ENCODE peak calls at places on chromosomes 7 and 10, in ten cellular contexts. One of them, this sample, is unnamed.

GRCh38 chr10:24920907-24921881 is 31.2 kb downstream of the PRTFDC1 start:
- DNase-seq in A549: peak; percentile 62
- DNase-seq in neural crest cell: no peak
- DNase-seq in psoas muscle: no peak
- DNase-seq in left lung: peak; percentile 70
- DNase-seq in H9: peak; percentile 31
- DNase-seq in bronchial epithelial cell: peak; percentile 86
- DNase-seq in tibial artery: peak; percentile 77
- DNase-seq in fibroblast of the aortic adventitia: peak; percentile 97
- DNase-seq in brain microvascular endothelial cell: peak; percentile 97
- DNase-seq in this sample: peak; percentile 33

GRCh38 chr7:78172138-78172887 is 373.7 kb downstream of the PHTF2 start:
- DNase-seq in neural crest cell: no peak
- DNase-seq in psoas muscle: no peak
- DNase-seq in tibial artery: no peak
- DNase-seq in brain microvascular endothelial cell: no peak
- DNase-seq in A549: no peak
- DNase-seq in fibroblast of the aortic adventitia: no peak
- DNase-seq in H9: no peak
- DNase-seq in bronchial epithelial cell: no peak
- DNase-seq in left lung: no peak
- DNase-seq in this sample: no peak

GRCh38 chr7:73967832-73968295 is 60.1 kb upstream of the ELN start:
- DNase-seq in A549: no peak
- DNase-seq in bronchial epithelial cell: no peak
- DNase-seq in tibial artery: no peak
- DNase-seq in fibroblast of the aortic adventitia: no peak
- DNase-seq in left lung: no peak
- DNase-seq in H9: no peak
- DNase-seq in psoas muscle: peak; percentile 26
- DNase-seq in neural crest cell: no peak
- DNase-seq in brain microvascular endothelial cell: no peak
- DNase-seq in this sample: no peak

GRCh38 chr7:139231513-139232376 is 708 bp downstream of the UBN2 start:
- DNase-seq in neural crest cell: peak; percentile 14
- DNase-seq in bronchial epithelial cell: no peak
- DNase-seq in tibial artery: peak; percentile 65
- DNase-seq in fibroblast of the aortic adventitia: peak; percentile 25
- DNase-seq in brain microvascular endothelial cell: peak; percentile 15
- DNase-seq in psoas muscle: peak; percentile 65
- DNase-seq in A549: peak; percentile 11
- DNase-seq in H9: peak; percentile 32
- DNase-seq in left lung: peak; percentile 87
- DNase-seq in this sample: peak; percentile 43

GRCh38 chr7:135773451-135773850 is 24.8 kb upstream of the FAM180A start:
- DNase-seq in fibroblast of the aortic adventitia: no peak
- DNase-seq in psoas muscle: no peak
- DNase-seq in H9: no peak
- DNase-seq in A549: no peak
- DNase-seq in left lung: no peak
- DNase-seq in neural crest cell: no peak
- DNase-seq in brain microvascular endothelial cell: no peak
- DNase-seq in bronchial epithelial cell: no peak
- DNase-seq in tibial artery: no peak
- DNase-seq in this sample: no peak

GRCh38 chr7:109284943-109285342 is 715.3 kb downstream of the DNAJB9 start:
- DNase-seq in brain microvascular endothelial cell: no peak
- DNase-seq in fibroblast of the aortic adventitia: no peak
- DNase-seq in psoas muscle: no peak
- DNase-seq in H9: no peak
- DNase-seq in neural crest cell: no peak
- DNase-seq in A549: no peak
- DNase-seq in bronchial epithelial cell: no peak
- DNase-seq in tibial artery: no peak
- DNase-seq in left lung: no peak
- DNase-seq in this sample: no peak

GRCh38 chr10:10364916-10365315 is 652.8 kb upstream of the CELF2 start:
- DNase-seq in A549: no peak
- DNase-seq in brain microvascular endothelial cell: no peak
- DNase-seq in neural crest cell: no peak
- DNase-seq in left lung: no peak
- DNase-seq in tibial artery: no peak
- DNase-seq in H9: no peak
- DNase-seq in bronchial epithelial cell: no peak
- DNase-seq in fibroblast of the aortic adventitia: no peak
- DNase-seq in psoas muscle: no peak
- DNase-seq in this sample: no peak

GRCh38 chr7:55109384-55110167 is 90.8 kb downstream of the EGFR start:
- DNase-seq in bronchial epithelial cell: peak; percentile 99
- DNase-seq in tibial artery: no peak
- DNase-seq in fibroblast of the aortic adventitia: peak; percentile 38
- DNase-seq in H9: no peak
- DNase-seq in brain microvascular endothelial cell: no peak
- DNase-seq in A549: no peak
- DNase-seq in psoas muscle: no peak
- DNase-seq in left lung: no peak
- DNase-seq in neural crest cell: no peak
- DNase-seq in this sample: no peak

GRCh38 chr10:22415072-22415471 is 69.8 kb downstream of the SPAG6 start:
- DNase-seq in neural crest cell: no peak
- DNase-seq in tibial artery: no peak
- DNase-seq in bronchial epithelial cell: no peak
- DNase-seq in psoas muscle: no peak
- DNase-seq in fibroblast of the aortic adventitia: no peak
- DNase-seq in brain microvascular endothelial cell: no peak
- DNase-seq in H9: no peak
- DNase-seq in left lung: no peak
- DNase-seq in A549: no peak
- DNase-seq in this sample: no peak

GRCh38 chr7:82481499-82482097 is 38.0 kb upstream of the CACNA2D1 start:
- DNase-seq in tibial artery: no peak
- DNase-seq in A549: peak; percentile 29
- DNase-seq in fibroblast of the aortic adventitia: peak; percentile 62
- DNase-seq in brain microvascular endothelial cell: no peak
- DNase-seq in neural crest cell: no peak
- DNase-seq in bronchial epithelial cell: peak; percentile 35
- DNase-seq in H9: no peak
- DNase-seq in left lung: no peak
- DNase-seq in psoas muscle: no peak
- DNase-seq in this sample: peak; percentile 22

GRCh38 chr7:96663457-96663856 is 46.2 kb downstream of the SEM1 start:
- DNase-seq in neural crest cell: no peak
- DNase-seq in bronchial epithelial cell: no peak
- DNase-seq in A549: no peak
- DNase-seq in psoas muscle: no peak
- DNase-seq in brain microvascular endothelial cell: no peak
- DNase-seq in H9: no peak
- DNase-seq in fibroblast of the aortic adventitia: no peak
- DNase-seq in left lung: no peak
- DNase-seq in tibial artery: no peak
- DNase-seq in this sample: no peak

GRCh38 chr10:71255817-71256660 is 43.7 kb downstream of the UNC5B start:
- DNase-seq in left lung: no peak
- DNase-seq in tibial artery: no peak
- DNase-seq in neural crest cell: no peak
- DNase-seq in brain microvascular endothelial cell: peak; percentile 74
- DNase-seq in H9: no peak
- DNase-seq in bronchial epithelial cell: peak; percentile 72
- DNase-seq in A549: no peak
- DNase-seq in psoas muscle: peak; percentile 73
- DNase-seq in fibroblast of the aortic adventitia: peak; percentile 96
- DNase-seq in this sample: no peak

GRCh38 chr10:32340596-32341180 is 6.3 kb downstream of the EPC1 start:
- DNase-seq in brain microvascular endothelial cell: no peak
- DNase-seq in bronchial epithelial cell: no peak
- DNase-seq in tibial artery: no peak
- DNase-seq in fibroblast of the aortic adventitia: no peak
- DNase-seq in psoas muscle: no peak
- DNase-seq in left lung: no peak
- DNase-seq in H9: no peak
- DNase-seq in A549: no peak
- DNase-seq in neural crest cell: no peak
- DNase-seq in this sample: no peak

GRCh38 chr7:140540142-140540777 is 61.0 kb upstream of the MKRN1 start:
- DNase-seq in tibial artery: peak; percentile 29
- DNase-seq in A549: no peak
- DNase-seq in neural crest cell: no peak
- DNase-seq in psoas muscle: peak; percentile 28
- DNase-seq in left lung: no peak
- DNase-seq in fibroblast of the aortic adventitia: no peak
- DNase-seq in bronchial epithelial cell: no peak
- DNase-seq in H9: no peak
- DNase-seq in brain microvascular endothelial cell: no peak
- DNase-seq in this sample: no peak

GRCh38 chr10:1070939-1071338 is 14.8 kb downstream of the WDR37 start:
- DNase-seq in bronchial epithelial cell: peak; percentile 32
- DNase-seq in tibial artery: no peak
- DNase-seq in fibroblast of the aortic adventitia: peak; percentile 16
- DNase-seq in A549: no peak
- DNase-seq in psoas muscle: no peak
- DNase-seq in neural crest cell: no peak
- DNase-seq in H9: peak; percentile 53
- DNase-seq in brain microvascular endothelial cell: peak; percentile 37
- DNase-seq in left lung: no peak
- DNase-seq in this sample: no peak

GRCh38 chr10:1074063-1074747 is 18.0 kb downstream of the WDR37 start:
- DNase-seq in left lung: no peak
- DNase-seq in fibroblast of the aortic adventitia: no peak
- DNase-seq in bronchial epithelial cell: no peak
- DNase-seq in H9: no peak
- DNase-seq in neural crest cell: no peak
- DNase-seq in brain microvascular endothelial cell: no peak
- DNase-seq in tibial artery: no peak
- DNase-seq in psoas muscle: no peak
- DNase-seq in A549: no peak
- DNase-seq in this sample: no peak

GRCh38 chr10:1078668-1079067 is 22.5 kb downstream of the WDR37 start:
- DNase-seq in tibial artery: no peak
- DNase-seq in brain microvascular endothelial cell: no peak
- DNase-seq in psoas muscle: no peak
- DNase-seq in neural crest cell: no peak
- DNase-seq in A549: no peak
- DNase-seq in bronchial epithelial cell: no peak
- DNase-seq in left lung: no peak
- DNase-seq in H9: no peak
- DNase-seq in fibroblast of the aortic adventitia: no peak
- DNase-seq in this sample: no peak

GRCh38 chr10:1069680-1070079 is 13.5 kb downstream of the WDR37 start:
- DNase-seq in bronchial epithelial cell: no peak
- DNase-seq in fibroblast of the aortic adventitia: no peak
- DNase-seq in tibial artery: no peak
- DNase-seq in brain microvascular endothelial cell: no peak
- DNase-seq in H9: no peak
- DNase-seq in psoas muscle: no peak
- DNase-seq in neural crest cell: no peak
- DNase-seq in A549: no peak
- DNase-seq in left lung: no peak
- DNase-seq in this sample: no peak

DNA sequence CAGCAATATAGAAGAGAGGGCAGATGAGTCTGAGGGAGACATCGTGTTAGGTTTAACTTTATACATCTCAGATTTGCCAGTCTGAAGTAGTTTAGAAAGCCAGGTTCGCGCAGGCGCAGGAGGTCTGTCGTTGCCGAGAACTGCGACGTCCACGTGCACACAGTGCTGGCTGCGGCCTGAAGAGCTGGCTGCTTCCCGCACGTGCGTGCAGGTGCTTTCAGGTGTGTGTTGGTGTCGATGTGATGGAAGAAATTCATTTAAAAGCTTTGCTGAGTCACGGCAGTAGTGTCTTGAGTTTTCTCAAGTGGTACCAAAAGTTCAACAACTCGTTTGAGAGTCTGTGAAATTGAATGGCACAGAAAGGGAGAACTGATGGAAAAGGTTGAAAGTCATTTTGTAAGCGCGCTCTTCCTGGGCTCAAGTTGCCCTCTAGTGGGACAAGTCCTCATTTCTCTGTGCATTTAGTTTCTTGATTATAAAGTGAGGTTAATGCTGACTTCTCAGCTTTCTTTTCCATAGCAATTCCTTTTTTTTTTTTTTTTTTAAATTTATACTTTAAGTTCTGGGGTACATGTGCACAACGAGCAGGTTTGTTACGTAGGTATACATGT is 18.7 kb downstream of the WDR37 start:
- DNase-seq in neural crest cell: no peak
- DNase-seq in fibroblast of the aortic adventitia: no peak
- DNase-seq in A549: peak; percentile 12
- DNase-seq in brain microvascular endothelial cell: no peak
- DNase-seq in tibial artery: no peak
- DNase-seq in bronchial epithelial cell: peak; percentile 18
- DNase-seq in left lung: peak; percentile 86
- DNase-seq in psoas muscle: no peak
- DNase-seq in H9: no peak
- DNase-seq in this sample: no peak
- TF ChIP-seq CTCF in neural crest cell: peak; percentile 44
- TF ChIP-seq CTCF in fibroblast of the aortic adventitia: peak; percentile 7
- TF ChIP-seq CTCF in A549: peak; percentile 22
- TF ChIP-seq CTCF in brain microvascular endothelial cell: peak; percentile 33
- TF ChIP-seq CTCF in tibial artery: no peak
- TF ChIP-seq CTCF in bronchial epithelial cell: peak; percentile 38
- TF ChIP-seq CTCF in left lung: peak; percentile 19
- TF ChIP-seq CTCF in psoas muscle: peak; percentile 12
- TF ChIP-seq CTCF in H9: peak; percentile 51
- TF ChIP-seq CTCF in this sample: peak; percentile 20

GRCh38 chr7:94183289-94183749 is 179.2 kb upstream of the BET1 start:
- DNase-seq in tibial artery: no peak
- DNase-seq in fibroblast of the aortic adventitia: peak; percentile 100
- DNase-seq in left lung: peak; percentile 34
- DNase-seq in A549: peak; percentile 65
- DNase-seq in H9: no peak
- DNase-seq in psoas muscle: peak; percentile 29
- DNase-seq in brain microvascular endothelial cell: peak; percentile 87
- DNase-seq in bronchial epithelial cell: peak; percentile 99
- DNase-seq in neural crest cell: no peak
- DNase-seq in this sample: no peak
- TF ChIP-seq CTCF in tibial artery: no peak
- TF ChIP-seq CTCF in fibroblast of the aortic adventitia: peak; percentile 25
- TF ChIP-seq CTCF in left lung: no peak
- TF ChIP-seq CTCF in A549: no peak
- TF ChIP-seq CTCF in H9: no peak
- TF ChIP-seq CTCF in psoas muscle: no peak
- TF ChIP-seq CTCF in brain microvascular endothelial cell: peak; percentile 15
- TF ChIP-seq CTCF in bronchial epithelial cell: no peak
- TF ChIP-seq CTCF in neural crest cell: no peak
- TF ChIP-seq CTCF in this sample: no peak

GRCh38 chr10:69944761-69945160 is 107.9 kb upstream of the MACROH2A2 start:
- DNase-seq in fibroblast of the aortic adventitia: no peak
- DNase-seq in H9: no peak
- DNase-seq in neural crest cell: no peak
- DNase-seq in bronchial epithelial cell: no peak
- DNase-seq in tibial artery: no peak
- DNase-seq in psoas muscle: no peak
- DNase-seq in brain microvascular endothelial cell: no peak
- DNase-seq in left lung: no peak
- DNase-seq in A549: no peak
- DNase-seq in this sample: no peak
- TF ChIP-seq CTCF in fibroblast of the aortic adventitia: no peak
- TF ChIP-seq CTCF in H9: no peak
- TF ChIP-seq CTCF in neural crest cell: no peak
- TF ChIP-seq CTCF in bronchial epithelial cell: no peak
- TF ChIP-seq CTCF in tibial artery: no peak
- TF ChIP-seq CTCF in psoas muscle: no peak
- TF ChIP-seq CTCF in brain microvascular endothelial cell: no peak
- TF ChIP-seq CTCF in left lung: no peak
- TF ChIP-seq CTCF in A549: no peak
- TF ChIP-seq CTCF in this sample: no peak

GRCh38 chr7:38178004-38178694 is at the start of gene STARD3NL:
- DNase-seq in fibroblast of the aortic adventitia: peak; percentile 100
- DNase-seq in tibial artery: peak; percentile 98
- DNase-seq in bronchial epithelial cell: peak; percentile 99
- DNase-seq in A549: peak; percentile 96
- DNase-seq in brain microvascular endothelial cell: peak; percentile 100
- DNase-seq in H9: peak; percentile 100
- DNase-seq in psoas muscle: peak; percentile 96
- DNase-seq in left lung: peak; percentile 97
- DNase-seq in neural crest cell: peak; percentile 95
- DNase-seq in this sample: peak; percentile 97
- TF ChIP-seq CTCF in fibroblast of the aortic adventitia: no peak
- TF ChIP-seq CTCF in tibial artery: no peak
- TF ChIP-seq CTCF in bronchial epithelial cell: no peak
- TF ChIP-seq CTCF in A549: no peak
- TF ChIP-seq CTCF in brain microvascular endothelial cell: no peak
- TF ChIP-seq CTCF in H9: no peak
- TF ChIP-seq CTCF in psoas muscle: no peak
- TF ChIP-seq CTCF in left lung: no peak
- TF ChIP-seq CTCF in neural crest cell: no peak
- TF ChIP-seq CTCF in this sample: no peak

This sample was measured in GM10248.